ENCODE peak calls at places on chromosomes 12 and 14, in five cellular contexts. T, N, D, P and O are unnamed samples.

GRCh38 chr14:61140271-61140670 is 140.9 kb downstream of the TMEM30B start:
- DNase-seq in T (no peak), N (no peak), D (no peak), P (no peak), O (no peak)

GRCh38 chr12:92784356-92784755 is 81.6 kb downstream of the PLEKHG7 start:
- DNase-seq in T (no peak), N (no peak), D (no peak), P (no peak), O (no peak)

GRCh38 chr12:12217018-12217359 is 49.9 kb downstream of the LRP6 start:
- DNase-seq in T (no peak), N (no peak), D (no peak), P (no peak), O (no peak)

GRCh38 chr14:54877015-54877702 is 25.5 kb downstream of the GCH1 start:
- DNase-seq in T (no peak), N (no peak), D (no peak), P (no peak), O (no peak)

GRCh38 chr14:104247336-104248202 is 109.2 kb downstream of the KIF26A start:
- DNase-seq in T (no peak), N (no peak), D (no peak), P (no peak), O (no peak)

GRCh38 chr12:90959538-90960139 is 4.7 kb upstream of the CCER1 start:
- DNase-seq in T (peak), N (peak), D (peak), P (peak), O (peak)

GRCh38 chr14:105386581-105387529 is 11.5 kb upstream of the TEX22 start:
- DNase-seq in T (no peak), N (no peak), D (no peak), P (no peak), O (no peak)

GRCh38 chr14:57391609-57392195 is 1.3 kb downstream of the NAA30 start:
- DNase-seq in T (no peak), N (no peak), D (peak), P (no peak), O (no peak)

GRCh38 chr12:125015680-125016310 is 22.4 kb downstream of the BRI3BP start:
- DNase-seq in T (no peak), N (peak), D (no peak), P (no peak), O (no peak)

GRCh38 chr14:88588081-88588480 is 25.2 kb downstream of the ZC3H14 start:
- DNase-seq in T (no peak), N (no peak), D (no peak), P (no peak), O (no peak)